ENCODE peak calls at places on chromosomes 7 and 10, in seven cellular contexts. L is gastrocnemius medialis; Y is pancreas; U is MM.1S; R is CD4-positive, alpha-beta T cell; G is A549; A is CD8-positive, alpha-beta T cell. N is an unnamed sample.

GRCh38 chr7:122300607-122301079 is 3.9 kb downstream of the FEZF1 start:
- DNase-seq in Y (no peak), G (no peak), L (no peak), R (no peak), A (no peak), U (no peak), N (no peak)

GRCh38 chr7:96720843-96721242 is 11.2 kb upstream of the SEM1 start:
- DNase-seq in A (no peak), L (no peak), Y (no peak), U (no peak), G (no peak), R (no peak), N (no peak)

GRCh38 chr10:121709674-121710073 is 111.4 kb upstream of the FGFR2 start:
- DNase-seq in A (no peak), R (no peak), L (no peak), U (no peak), Y (no peak), G (no peak), N (no peak)

GRCh38 chr7:155461631-155462030 is 3.7 kb downstream of the EN2 start:
- DNase-seq in G (no peak), R (no peak), U (no peak), L (no peak), Y (no peak), A (no peak), N (no peak)

GRCh38 chr7:105975770-105976428 is 12.8 kb downstream of the CDHR3 start:
- DNase-seq in G (no peak), R (no peak), U (no peak), A (no peak), Y (no peak), L (no peak), N (no peak)

GRCh38 chr7:3436112-3436511 is 135.1 kb downstream of the SDK1 start:
- DNase-seq in L (no peak), Y (no peak), A (no peak), R (no peak), G (no peak), U (no peak), N (no peak)

GRCh38 chr10:76252733-76253132 is 821.3 kb downstream of the LRMDA start:
- DNase-seq in U (no peak), G (no peak), L (no peak), A (no peak), R (no peak), Y (no peak), N (no peak)

GRCh38 chr10:24951201-24952145 is 933 bp downstream of the PRTFDC1 start:
- DNase-seq in G (peak), Y (peak), L (no peak), U (no peak), A (peak), R (no peak), N (no peak)

GRCh38 chr10:18594574-18595156 is 56.7 kb downstream of the NSUN6 start:
- DNase-seq in U (no peak), A (no peak), R (no peak), Y (no peak), G (no peak), L (no peak), N (no peak)

GRCh38 chr7:47477191-47478016 is 104.5 kb downstream of the TNS3 start:
- DNase-seq in R (no peak), L (no peak), G (no peak), Y (no peak), U (peak), A (no peak), N (no peak)

GRCh38 chr7:26782501-26782900 is 81.9 kb downstream of the SKAP2 start:
- DNase-seq in Y (no peak), G (no peak), R (no peak), L (no peak), A (no peak), U (no peak), N (no peak)

GRCh38 chr10:123377883-123378282 is 223.7 kb downstream of the BUB3 start:
- DNase-seq in U (no peak), R (no peak), A (no peak), G (no peak), L (no peak), Y (no peak), N (no peak)

GRCh38 chr10:15169555-15170407 is 1.3 kb upstream of the NMT2 start:
- DNase-seq in L (no peak), R (peak), A (peak), G (no peak), Y (no peak), U (no peak), N (no peak)

GRCh38 chr7:65463184-65463583 is 89.5 kb downstream of the ZNF92 start:
- DNase-seq in R (no peak), G (no peak), L (no peak), Y (no peak), U (no peak), A (no peak), N (no peak)

GRCh38 chr7:124893140-124893810 is 36.4 kb downstream of the POT1 start:
- DNase-seq in U (no peak), A (no peak), R (no peak), G (no peak), L (no peak), Y (no peak), N (no peak)

GRCh38 chr10:17516376-17516775 is 62.0 kb upstream of the ST8SIA6 start:
- DNase-seq in R (no peak), Y (no peak), G (no peak), A (no peak), U (no peak), L (no peak), N (no peak)

GRCh38 chr10:2620827-2621521 is 446.4 kb upstream of the PFKP start:
- DNase-seq in Y (no peak), U (no peak), L (no peak), A (no peak), G (no peak), R (no peak), N (no peak)

GRCh38 chr10:115879372-115879771 is 393.6 kb downstream of the GFRA1 start:
- DNase-seq in L (no peak), A (no peak), G (no peak), Y (no peak), U (peak), R (no peak), N (no peak)

GRCh38 chr7:93913197-93913596 is 6.8 kb downstream of the GNGT1 start:
- DNase-seq in A (no peak), L (no peak), Y (no peak), G (no peak), U (no peak), R (no peak), N (no peak)

GRCh38 chr10:86393401-86393800 is 26.8 kb upstream of the GRID1 start:
- DNase-seq in G (no peak), R (no peak), Y (no peak), U (no peak), L (no peak), A (no peak), N (no peak)

GRCh38 chr7:70608229-70608628 is 523.7 kb upstream of the GALNT17 start:
- DNase-seq in A (no peak), R (no peak), Y (no peak), U (no peak), G (no peak), L (no peak), N (no peak)

GRCh38 chr7:33986951-33987948 is 81.9 kb downstream of the BMPER start:
- DNase-seq in R (no peak), A (no peak), L (peak), Y (no peak), G (peak), U (no peak), N (no peak)

GRCh38 chr7:152076324-152076821 is 50.9 kb downstream of the GALNT11 start:
- DNase-seq in Y (no peak), G (peak), R (no peak), U (no peak), L (no peak), A (no peak), N (no peak)

GRCh38 chr7:83550100-83550499 is 98.8 kb downstream of the SEMA3E start:
- DNase-seq in G (no peak), L (no peak), R (no peak), Y (no peak), U (no peak), A (no peak), N (no peak)

GRCh38 chr7:47549916-47550315 is 32.0 kb downstream of the TNS3 start:
- DNase-seq in L (no peak), A (no peak), G (no peak), U (no peak), R (no peak), Y (no peak), N (no peak)

GRCh38 chr7:101707587-101707986 is 78.5 kb upstream of the MYL10 start:
- DNase-seq in R (no peak), U (no peak), G (no peak), A (no peak), L (no peak), Y (no peak), N (no peak)

GRCh38 chr7:101708223-101708622 is 79.1 kb upstream of the MYL10 start:
- DNase-seq in A (no peak), R (no peak), G (no peak), L (no peak), U (no peak), Y (no peak), N (no peak)

GRCh38 chr7:101701153-101701794 is 72.2 kb upstream of the MYL10 start:
- DNase-seq in R (no peak), U (no peak), L (no peak), A (no peak), G (no peak), Y (no peak), N (no peak)

GRCh38 chr7:101702362-101702850 is 73.3 kb upstream of the MYL10 start:
- DNase-seq in R (no peak), Y (no peak), L (no peak), A (no peak), U (no peak), G (peak), N (no peak)

GRCh38 chr7:101705327-101705726 is 76.2 kb upstream of the MYL10 start:
- DNase-seq in L (no peak), R (no peak), Y (no peak), A (no peak), U (no peak), G (no peak), N (no peak)
- H3K27ac ChIP-seq in L (no peak), R (no peak), Y (no peak), A (no peak), U (no peak), G (no peak), N (no peak)

DNA sequence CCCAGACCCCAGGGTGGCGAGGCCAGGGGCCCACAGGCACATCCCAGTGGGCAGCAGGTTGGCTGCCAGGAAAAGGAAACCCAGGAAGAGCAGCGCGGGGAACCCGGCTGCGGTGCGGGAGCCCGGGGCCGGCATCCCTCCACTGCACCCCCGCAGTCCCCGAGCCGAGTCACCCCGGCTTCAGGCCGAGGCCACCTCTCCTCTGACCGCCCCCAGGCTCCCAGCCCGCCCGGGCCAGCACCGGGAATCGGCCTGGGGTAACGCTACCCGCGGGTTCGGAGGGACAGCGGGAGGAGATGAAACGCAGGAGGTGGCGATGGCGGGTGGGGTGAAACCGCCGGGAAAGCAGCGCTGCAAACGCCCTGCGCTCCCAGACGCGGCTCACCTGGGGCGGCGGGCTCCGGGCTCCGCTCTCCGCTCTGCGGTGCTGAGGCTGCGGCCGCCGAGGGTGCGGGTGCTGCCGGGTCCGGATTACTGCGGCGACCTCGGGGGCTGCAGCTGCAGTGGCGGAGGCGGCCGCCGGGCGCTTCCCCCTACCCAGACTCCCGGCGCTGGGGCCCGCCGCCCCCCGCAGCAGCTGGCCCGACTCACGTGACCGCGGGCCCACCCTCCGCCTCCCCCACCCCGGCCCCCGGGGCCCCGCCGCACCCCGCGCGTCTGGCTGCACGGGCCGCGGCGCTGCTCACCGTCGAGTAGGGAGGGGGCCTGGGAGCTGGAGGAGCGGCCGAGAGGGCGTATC is at the start of gene SCRN1:
- DNase-seq in R (no peak), G (peak), Y (peak), L (no peak), U (peak), A (peak), N (no peak)
- H3K27ac ChIP-seq in R (no peak), G (peak), Y (peak), L (peak), U (no peak), A (peak), N (peak)

DNA sequence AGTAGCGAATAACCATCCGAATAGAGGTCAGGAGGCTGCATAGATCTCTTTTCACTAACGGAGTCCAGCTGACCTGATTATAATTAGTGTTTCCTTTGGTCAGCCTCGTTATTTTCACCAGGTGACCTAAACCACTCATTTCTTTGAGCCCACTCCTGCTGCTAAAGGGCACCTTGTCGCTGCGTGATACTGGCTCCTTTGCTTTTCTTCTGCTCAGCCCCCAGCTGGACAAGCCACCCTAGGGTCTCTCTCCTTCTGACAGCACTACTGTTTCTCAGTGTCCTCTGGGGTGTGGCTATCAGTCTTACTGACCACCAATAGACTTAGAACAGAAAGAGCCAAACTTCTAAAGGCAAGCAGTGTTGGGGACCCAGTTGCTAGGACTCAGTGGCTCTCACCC is 2.7 kb upstream of the IGFBP3 start:
- DNase-seq in R (no peak), Y (no peak), A (no peak), U (no peak), L (no peak), G (no peak), N (no peak)
- H3K27ac ChIP-seq in R (no peak), Y (no peak), A (no peak), U (no peak), L (no peak), G (peak), N (no peak)

DNA sequence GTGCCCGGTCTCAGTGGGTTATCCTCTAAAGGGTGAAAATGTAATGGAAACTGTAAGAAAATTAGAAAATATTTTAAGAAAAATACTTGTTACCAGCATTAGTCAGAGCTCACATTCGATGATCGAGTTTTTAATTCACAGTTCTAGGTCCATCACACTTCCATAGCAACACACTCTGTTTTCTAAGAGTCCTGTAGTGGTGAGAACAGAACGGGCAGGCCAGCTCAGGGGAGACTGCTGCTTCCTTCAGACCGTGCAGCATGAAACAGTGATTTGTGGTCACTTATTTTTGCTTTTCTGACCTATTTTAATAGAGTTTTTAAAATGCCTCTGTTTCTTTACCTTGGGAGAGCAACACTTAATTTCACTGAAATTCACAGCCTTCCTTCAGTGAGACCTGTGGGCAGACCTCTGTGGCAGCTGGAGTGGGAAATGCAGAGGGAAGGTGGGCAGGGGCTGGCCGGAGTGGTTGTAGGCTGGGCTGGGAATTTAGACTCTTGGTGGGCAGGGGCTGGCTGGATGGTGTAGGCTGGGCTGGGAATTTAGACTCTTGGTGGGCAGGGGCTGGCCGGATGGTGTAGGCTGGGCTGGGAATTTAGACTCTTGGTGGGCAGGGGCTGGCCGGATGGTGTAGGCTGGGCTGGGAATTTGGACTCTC is 1.5 kb downstream of the SUN1 start:
- DNase-seq in U (no peak), A (no peak), R (no peak), G (no peak), L (no peak), Y (no peak), N (no peak)
- H3K27ac ChIP-seq in U (no peak), A (no peak), R (no peak), G (no peak), L (peak), Y (no peak), N (peak)

DNA sequence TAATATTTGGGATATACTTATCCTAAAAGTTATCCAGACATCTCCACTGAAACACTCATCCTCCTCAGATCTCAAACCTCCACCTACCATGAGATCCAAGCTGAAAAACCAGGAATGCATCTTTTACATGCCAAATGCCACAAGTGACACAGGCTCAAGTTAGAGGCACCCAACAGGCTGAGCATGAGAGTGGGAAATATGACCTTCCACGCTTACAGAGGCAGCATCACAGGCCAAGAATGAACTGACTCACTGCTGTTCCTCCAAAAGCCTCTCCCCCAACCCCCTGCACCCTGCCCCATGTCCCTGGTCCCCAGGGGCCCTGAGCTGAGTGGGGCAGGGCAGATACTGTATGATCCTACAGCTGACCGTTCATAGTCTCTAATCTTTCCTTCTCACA is 4.8 kb upstream of the MTPAP start:
- DNase-seq in A (no peak), L (no peak), Y (no peak), U (no peak), G (no peak), R (no peak), N (no peak)
- H3K27ac ChIP-seq in A (no peak), L (no peak), Y (no peak), U (no peak), G (no peak), R (no peak), N (no peak)

DNA sequence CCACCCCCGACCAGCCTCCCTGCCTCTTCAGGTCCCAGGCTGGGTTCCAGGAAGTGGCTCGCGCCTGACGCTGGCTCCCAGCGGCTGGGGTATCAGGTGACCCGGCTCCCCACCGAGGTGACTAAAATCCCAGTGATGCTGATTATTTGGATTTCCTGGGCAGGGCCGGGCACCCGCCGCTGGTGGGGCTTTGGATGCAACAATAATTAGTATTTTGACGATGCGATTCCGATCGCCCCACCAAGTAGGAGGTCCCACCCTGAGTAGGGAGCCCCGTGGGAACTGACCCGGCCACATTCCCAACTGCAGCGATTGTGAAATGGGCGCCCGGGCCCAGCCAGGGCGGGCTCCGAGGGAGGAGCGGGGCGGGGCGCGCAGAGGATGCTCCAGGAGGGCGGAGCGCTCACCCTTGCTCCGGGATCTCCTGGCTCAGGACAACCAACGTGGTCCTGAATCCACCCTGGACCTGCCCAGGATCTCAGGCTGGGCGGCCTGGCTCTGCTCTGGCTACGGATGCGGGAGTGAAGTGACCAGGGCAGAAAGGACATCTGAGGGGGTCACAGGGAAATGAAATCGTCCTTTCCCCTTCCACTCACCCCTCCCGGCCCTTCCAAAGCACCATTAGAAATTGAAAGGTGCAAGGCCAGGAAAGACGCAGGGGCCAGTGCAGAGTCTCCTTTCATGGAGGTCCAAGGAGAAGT is 32.6 kb downstream of the DUSP5 start:
- DNase-seq in G (peak), L (no peak), A (no peak), R (no peak), Y (peak), U (no peak), N (no peak)
- H3K27ac ChIP-seq in G (peak), L (no peak), A (no peak), R (no peak), Y (no peak), U (no peak), N (no peak)

GRCh38 chr10:47139121-47139520 is 160.9 kb upstream of the GDF10 start:
- DNase-seq in L (no peak), A (no peak), G (no peak), Y (no peak), R (no peak), U (no peak), N (no peak)
- H3K27ac ChIP-seq in L (no peak), A (no peak), G (no peak), Y (no peak), R (no peak), U (no peak), N (no peak)

GRCh38 chr10:124624875-124625274 is 119.3 kb downstream of the FAM53B start:
- DNase-seq in G (no peak), L (no peak), Y (no peak), U (no peak), A (no peak), R (no peak), N (no peak)
- H3K27ac ChIP-seq in G (no peak), L (peak), Y (no peak), U (no peak), A (no peak), R (no peak), N (no peak)

DNA sequence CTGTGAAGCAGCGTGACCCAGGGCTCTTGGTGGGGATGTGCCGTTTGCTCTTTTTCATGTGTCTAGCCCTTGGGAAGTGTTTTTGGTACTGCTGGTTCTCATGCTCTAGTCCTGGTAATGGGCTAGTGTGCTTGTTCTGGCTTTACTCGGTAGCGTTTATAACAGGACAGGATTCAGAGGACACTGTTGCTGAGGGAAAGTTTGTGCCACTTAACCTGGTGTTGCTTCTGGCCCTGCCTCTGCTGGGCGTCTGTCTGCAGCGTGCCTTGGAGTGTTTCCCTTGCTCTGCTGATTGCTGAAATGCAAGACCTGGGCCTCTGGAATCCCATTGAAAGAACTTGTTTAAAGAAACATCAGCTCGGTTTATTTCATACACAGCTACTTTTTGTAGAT is 35.0 kb downstream of the INPP5A start:
- DNase-seq in G (peak), Y (no peak), L (no peak), R (no peak), U (no peak), A (no peak), N (no peak)
- H3K27ac ChIP-seq in G (peak), Y (no peak), L (peak), R (no peak), U (peak), A (no peak), N (peak)

N was measured in thoracic aorta.